ENCODE peak calls at places on chromosomes 11 and 22, in eight cellular contexts. One of them, this sample, is unnamed.

GRCh38 chr11:66958956-66959274 is 732 bp upstream of the PC start:
- DNase-seq in RWPE1: no peak
- DNase-seq in heart right ventricle: no peak
- DNase-seq in CD4-positive, alpha-beta T cell: no peak
- DNase-seq in cardiac muscle cell: no peak
- DNase-seq in lower lobe of right lung: no peak
- DNase-seq in PC-3: no peak
- DNase-seq in vagina: no peak
- DNase-seq in this sample: no peak

GRCh38 chr11:911031-911889 is 650 bp upstream of the CHID1 start:
- DNase-seq in vagina: no peak
- DNase-seq in RWPE1: peak
- DNase-seq in PC-3: peak
- DNase-seq in CD4-positive, alpha-beta T cell: peak
- DNase-seq in cardiac muscle cell: peak
- DNase-seq in heart right ventricle: peak
- DNase-seq in lower lobe of right lung: peak
- DNase-seq in this sample: no peak

GRCh38 chr22:23176645-23177027 is 3.7 kb upstream of the BCR start:
- DNase-seq in PC-3: no peak
- DNase-seq in CD4-positive, alpha-beta T cell: no peak
- DNase-seq in heart right ventricle: no peak
- DNase-seq in RWPE1: no peak
- DNase-seq in lower lobe of right lung: no peak
- DNase-seq in cardiac muscle cell: no peak
- DNase-seq in vagina: no peak
- DNase-seq in this sample: no peak

GRCh38 chr11:123251656-123252344 is 56.8 kb upstream of the CLMP start:
- DNase-seq in lower lobe of right lung: no peak
- DNase-seq in CD4-positive, alpha-beta T cell: no peak
- DNase-seq in heart right ventricle: peak
- DNase-seq in vagina: no peak
- DNase-seq in RWPE1: no peak
- DNase-seq in cardiac muscle cell: no peak
- DNase-seq in PC-3: no peak
- DNase-seq in this sample: peak

GRCh38 chr11:2743427-2744110 is 43.8 kb upstream of the KCNQ1OT1 start:
- DNase-seq in heart right ventricle: no peak
- DNase-seq in lower lobe of right lung: peak
- DNase-seq in vagina: no peak
- DNase-seq in PC-3: no peak
- DNase-seq in cardiac muscle cell: no peak
- DNase-seq in RWPE1: no peak
- DNase-seq in CD4-positive, alpha-beta T cell: no peak
- DNase-seq in this sample: no peak

GRCh38 chr11:5136246-5136645 is 1.9 kb downstream of the OR52A5 start:
- DNase-seq in lower lobe of right lung: no peak
- DNase-seq in heart right ventricle: no peak
- DNase-seq in vagina: no peak
- DNase-seq in cardiac muscle cell: no peak
- DNase-seq in RWPE1: no peak
- DNase-seq in PC-3: no peak
- DNase-seq in CD4-positive, alpha-beta T cell: no peak
- DNase-seq in this sample: no peak

GRCh38 chr11:128689586-128689945 is 4.3 kb upstream of the FLI1 start:
- DNase-seq in PC-3: no peak
- DNase-seq in CD4-positive, alpha-beta T cell: no peak
- DNase-seq in lower lobe of right lung: no peak
- DNase-seq in heart right ventricle: no peak
- DNase-seq in vagina: no peak
- DNase-seq in cardiac muscle cell: no peak
- DNase-seq in RWPE1: no peak
- DNase-seq in this sample: no peak

GRCh38 chr22:25563757-25564319 is 637 bp upstream of the GRK3 start:
- DNase-seq in RWPE1: no peak
- DNase-seq in heart right ventricle: peak
- DNase-seq in vagina: no peak
- DNase-seq in CD4-positive, alpha-beta T cell: no peak
- DNase-seq in lower lobe of right lung: peak
- DNase-seq in cardiac muscle cell: no peak
- DNase-seq in PC-3: no peak
- DNase-seq in this sample: no peak

GRCh38 chr11:71251761-71252433 is 480 bp downstream of the SHANK2 start:
- DNase-seq in PC-3: peak
- DNase-seq in cardiac muscle cell: peak
- DNase-seq in vagina: no peak
- DNase-seq in lower lobe of right lung: no peak
- DNase-seq in heart right ventricle: no peak
- DNase-seq in CD4-positive, alpha-beta T cell: no peak
- DNase-seq in RWPE1: peak
- DNase-seq in this sample: no peak

GRCh38 chr11:92413757-92414513 is 189.3 kb downstream of the FAT3 start:
- DNase-seq in CD4-positive, alpha-beta T cell: no peak
- DNase-seq in vagina: no peak
- DNase-seq in PC-3: no peak
- DNase-seq in lower lobe of right lung: no peak
- DNase-seq in cardiac muscle cell: no peak
- DNase-seq in RWPE1: no peak
- DNase-seq in heart right ventricle: no peak
- DNase-seq in this sample: no peak

GRCh38 chr22:47205081-47205491 is 442.6 kb downstream of the TBC1D22A start:
- DNase-seq in vagina: no peak
- DNase-seq in heart right ventricle: no peak
- DNase-seq in CD4-positive, alpha-beta T cell: no peak
- DNase-seq in PC-3: no peak
- DNase-seq in RWPE1: no peak
- DNase-seq in cardiac muscle cell: no peak
- DNase-seq in lower lobe of right lung: no peak
- DNase-seq in this sample: peak

GRCh38 chr22:43956383-43956782 is 1.1 kb downstream of the SAMM50 start:
- DNase-seq in lower lobe of right lung: no peak
- DNase-seq in heart right ventricle: no peak
- DNase-seq in RWPE1: no peak
- DNase-seq in cardiac muscle cell: no peak
- DNase-seq in PC-3: no peak
- DNase-seq in CD4-positive, alpha-beta T cell: no peak
- DNase-seq in vagina: no peak
- DNase-seq in this sample: no peak

GRCh38 chr11:133821776-133822175 is 23.5 kb downstream of the SPATA19 start:
- DNase-seq in CD4-positive, alpha-beta T cell: no peak
- DNase-seq in PC-3: peak
- DNase-seq in cardiac muscle cell: peak
- DNase-seq in RWPE1: no peak
- DNase-seq in vagina: no peak
- DNase-seq in lower lobe of right lung: no peak
- DNase-seq in heart right ventricle: peak
- DNase-seq in this sample: peak

GRCh38 chr11:87019582-87020271 is 18.0 kb upstream of the TMEM135 start:
- DNase-seq in lower lobe of right lung: no peak
- DNase-seq in vagina: no peak
- DNase-seq in CD4-positive, alpha-beta T cell: no peak
- DNase-seq in heart right ventricle: no peak
- DNase-seq in cardiac muscle cell: no peak
- DNase-seq in RWPE1: no peak
- DNase-seq in PC-3: no peak
- DNase-seq in this sample: no peak

GRCh38 chr11:80146231-80146630 is 705.4 kb upstream of the TENM4 start:
- DNase-seq in CD4-positive, alpha-beta T cell: no peak
- DNase-seq in heart right ventricle: no peak
- DNase-seq in cardiac muscle cell: no peak
- DNase-seq in PC-3: peak
- DNase-seq in vagina: no peak
- DNase-seq in RWPE1: peak
- DNase-seq in lower lobe of right lung: no peak
- DNase-seq in this sample: no peak

GRCh38 chr11:25769287-25769686 is 562.6 kb upstream of the ANO3 start:
- DNase-seq in RWPE1: peak
- DNase-seq in CD4-positive, alpha-beta T cell: no peak
- DNase-seq in cardiac muscle cell: no peak
- DNase-seq in lower lobe of right lung: no peak
- DNase-seq in vagina: no peak
- DNase-seq in heart right ventricle: no peak
- DNase-seq in PC-3: peak
- DNase-seq in this sample: no peak

GRCh38 chr11:35115688-35116030 is 23.3 kb upstream of the CD44 start:
- DNase-seq in CD4-positive, alpha-beta T cell: no peak
- DNase-seq in cardiac muscle cell: no peak
- DNase-seq in lower lobe of right lung: no peak
- DNase-seq in PC-3: no peak
- DNase-seq in RWPE1: peak
- DNase-seq in vagina: no peak
- DNase-seq in heart right ventricle: no peak
- DNase-seq in this sample: no peak

GRCh38 chr11:8757533-8757932 is 74.9 kb downstream of the RPL27A start:
- DNase-seq in cardiac muscle cell: no peak
- DNase-seq in vagina: no peak
- DNase-seq in RWPE1: no peak
- DNase-seq in CD4-positive, alpha-beta T cell: no peak
- DNase-seq in PC-3: no peak
- DNase-seq in lower lobe of right lung: no peak
- DNase-seq in heart right ventricle: no peak
- DNase-seq in this sample: no peak

GRCh38 chr11:8757047-8757446 is 74.5 kb downstream of the RPL27A start:
- DNase-seq in CD4-positive, alpha-beta T cell: no peak
- DNase-seq in RWPE1: peak
- DNase-seq in lower lobe of right lung: no peak
- DNase-seq in heart right ventricle: no peak
- DNase-seq in PC-3: peak
- DNase-seq in cardiac muscle cell: no peak
- DNase-seq in vagina: no peak
- DNase-seq in this sample: no peak

GRCh38 chr11:8758619-8759169 is 76.1 kb downstream of the RPL27A start:
- DNase-seq in RWPE1: no peak
- DNase-seq in vagina: no peak
- DNase-seq in CD4-positive, alpha-beta T cell: no peak
- DNase-seq in PC-3: no peak
- DNase-seq in heart right ventricle: no peak
- DNase-seq in cardiac muscle cell: no peak
- DNase-seq in lower lobe of right lung: no peak
- DNase-seq in this sample: no peak

GRCh38 chr11:8756201-8756600 is 73.6 kb downstream of the RPL27A start:
- DNase-seq in lower lobe of right lung: no peak
- DNase-seq in CD4-positive, alpha-beta T cell: no peak
- DNase-seq in heart right ventricle: no peak
- DNase-seq in vagina: no peak
- DNase-seq in cardiac muscle cell: no peak
- DNase-seq in RWPE1: no peak
- DNase-seq in PC-3: no peak
- DNase-seq in this sample: no peak

DNA sequence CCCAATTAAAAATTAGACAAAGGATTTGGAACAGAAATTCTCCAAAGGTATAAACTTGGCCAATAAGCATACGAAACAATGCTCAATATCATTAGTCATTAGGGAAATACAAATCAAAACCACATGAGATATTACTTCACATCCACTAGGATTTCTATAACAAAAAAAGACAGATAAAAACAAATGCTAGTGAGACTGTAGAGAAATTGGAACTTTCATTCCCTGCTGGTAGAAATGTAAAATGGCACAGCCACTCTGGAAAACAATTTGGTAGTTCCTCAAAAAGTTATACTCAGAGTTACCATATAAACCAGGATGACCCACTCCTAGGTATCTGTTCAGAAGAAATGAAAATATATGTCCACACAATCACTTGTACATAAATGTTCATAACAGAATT is 71.6 kb downstream of the RPL27A start:
- DNase-seq in RWPE1: no peak
- DNase-seq in CD4-positive, alpha-beta T cell: no peak
- DNase-seq in PC-3: no peak
- DNase-seq in lower lobe of right lung: no peak
- DNase-seq in vagina: no peak
- DNase-seq in heart right ventricle: no peak
- DNase-seq in cardiac muscle cell: no peak
- DNase-seq in this sample: no peak
- TF ChIP-seq CTCF in RWPE1: no peak
- TF ChIP-seq CTCF in CD4-positive, alpha-beta T cell: no peak
- TF ChIP-seq CTCF in PC-3: no peak
- TF ChIP-seq CTCF in lower lobe of right lung: no peak
- TF ChIP-seq CTCF in vagina: peak
- TF ChIP-seq CTCF in heart right ventricle: no peak
- TF ChIP-seq CTCF in cardiac muscle cell: peak
- TF ChIP-seq CTCF in this sample: no peak

GRCh38 chr11:57273448-57274058 is 36.5 kb upstream of the APLNR start:
- DNase-seq in RWPE1: no peak
- DNase-seq in CD4-positive, alpha-beta T cell: no peak
- DNase-seq in heart right ventricle: no peak
- DNase-seq in PC-3: no peak
- DNase-seq in vagina: no peak
- DNase-seq in cardiac muscle cell: no peak
- DNase-seq in lower lobe of right lung: no peak
- DNase-seq in this sample: no peak
- H3K27ac ChIP-seq in RWPE1: no peak
- H3K27ac ChIP-seq in CD4-positive, alpha-beta T cell: no peak
- H3K27ac ChIP-seq in heart right ventricle: peak
- H3K27ac ChIP-seq in PC-3: no peak
- H3K27ac ChIP-seq in vagina: no peak
- H3K27ac ChIP-seq in cardiac muscle cell: no peak
- H3K27ac ChIP-seq in lower lobe of right lung: no peak
- H3K27ac ChIP-seq in this sample: no peak

GRCh38 chr22:19821523-19822300 is 33.0 kb downstream of the GNB1L start:
- DNase-seq in cardiac muscle cell: no peak
- DNase-seq in PC-3: no peak
- DNase-seq in RWPE1: no peak
- DNase-seq in heart right ventricle: no peak
- DNase-seq in lower lobe of right lung: peak
- DNase-seq in CD4-positive, alpha-beta T cell: no peak
- DNase-seq in vagina: no peak
- DNase-seq in this sample: peak

GRCh38 chr22:19823638-19824196 is 31.0 kb downstream of the GNB1L start:
- DNase-seq in heart right ventricle: no peak
- DNase-seq in RWPE1: peak
- DNase-seq in lower lobe of right lung: peak
- DNase-seq in cardiac muscle cell: no peak
- DNase-seq in PC-3: no peak
- DNase-seq in CD4-positive, alpha-beta T cell: no peak
- DNase-seq in vagina: no peak
- DNase-seq in this sample: no peak

GRCh38 chr22:19820880-19821522 is 33.7 kb downstream of the GNB1L start:
- DNase-seq in cardiac muscle cell: no peak
- DNase-seq in lower lobe of right lung: peak
- DNase-seq in RWPE1: no peak
- DNase-seq in PC-3: no peak
- DNase-seq in vagina: no peak
- DNase-seq in heart right ventricle: no peak
- DNase-seq in CD4-positive, alpha-beta T cell: no peak
- DNase-seq in this sample: peak

GRCh38 chr22:19823191-19823590 is 31.5 kb downstream of the GNB1L start:
- DNase-seq in RWPE1: no peak
- DNase-seq in lower lobe of right lung: peak
- DNase-seq in PC-3: no peak
- DNase-seq in cardiac muscle cell: no peak
- DNase-seq in CD4-positive, alpha-beta T cell: no peak
- DNase-seq in vagina: no peak
- DNase-seq in heart right ventricle: no peak
- DNase-seq in this sample: peak

GRCh38 chr22:19822301-19823117 is 32.2 kb downstream of the GNB1L start:
- DNase-seq in heart right ventricle: no peak
- DNase-seq in vagina: no peak
- DNase-seq in lower lobe of right lung: peak
- DNase-seq in CD4-positive, alpha-beta T cell: no peak
- DNase-seq in cardiac muscle cell: peak
- DNase-seq in RWPE1: no peak
- DNase-seq in PC-3: no peak
- DNase-seq in this sample: peak
- TF ChIP-seq CTCF in heart right ventricle: no peak
- TF ChIP-seq CTCF in vagina: no peak
- TF ChIP-seq CTCF in lower lobe of right lung: no peak
- TF ChIP-seq CTCF in CD4-positive, alpha-beta T cell: no peak
- TF ChIP-seq CTCF in cardiac muscle cell: no peak
- TF ChIP-seq CTCF in RWPE1: no peak
- TF ChIP-seq CTCF in PC-3: no peak
- TF ChIP-seq CTCF in this sample: no peak

GRCh38 chr11:10305262-10305963 is 540 bp downstream of the ADM start:
- DNase-seq in lower lobe of right lung: peak
- DNase-seq in vagina: no peak
- DNase-seq in heart right ventricle: no peak
- DNase-seq in CD4-positive, alpha-beta T cell: no peak
- DNase-seq in RWPE1: no peak
- DNase-seq in cardiac muscle cell: peak
- DNase-seq in PC-3: peak
- DNase-seq in this sample: no peak
- H3K27ac ChIP-seq in lower lobe of right lung: peak
- H3K27ac ChIP-seq in vagina: peak
- H3K27ac ChIP-seq in heart right ventricle: peak
- H3K27ac ChIP-seq in CD4-positive, alpha-beta T cell: no peak
- H3K27ac ChIP-seq in RWPE1: peak
- H3K27ac ChIP-seq in cardiac muscle cell: peak
- H3K27ac ChIP-seq in PC-3: peak
- H3K27ac ChIP-seq in this sample: peak